ENCODE peak calls at places on chromosomes 11 and 22, in eight cellular contexts. H, D, X, M, Z, N, B and J are unnamed samples.

GRCh38 chr22:28937206-28938025 is 54.0 kb downstream of the ZNRF3 start:
- DNase-seq in H (no peak), D (no peak), X (no peak), M (no peak), Z (no peak), N (no peak), B (no peak), J (no peak)

GRCh38 chr11:86431258-86431657 is 56.6 kb downstream of the CCDC81 start:
- DNase-seq in H (no peak), D (no peak), X (no peak), M (no peak), Z (no peak), N (no peak), B (no peak), J (no peak)

GRCh38 chr11:69914286-69915150 is 95.3 kb upstream of the FGF3 start:
- DNase-seq in H (no peak), D (no peak), X (peak), M (no peak), Z (no peak), N (no peak), B (peak), J (no peak)

GRCh38 chr11:73647459-73648100 is 1.2 kb downstream of the PLEKHB1 start:
- DNase-seq in H (peak), D (peak), X (peak), M (peak), Z (peak), N (peak), B (peak), J (no peak)

GRCh38 chr22:40363059-40363458 is 7.3 kb upstream of the SGSM3 start:
- DNase-seq in H (peak), D (no peak), X (no peak), M (no peak), Z (no peak), N (no peak), B (no peak), J (no peak)

GRCh38 chr11:12281571-12282478 is 95.5 kb upstream of the PARVA start:
- DNase-seq in H (peak), D (peak), X (peak), M (peak), Z (peak), N (peak), B (peak), J (peak)

GRCh38 chr11:68581439-68581838 is 102.9 kb upstream of the GAL start:
- DNase-seq in H (no peak), D (peak), X (no peak), M (no peak), Z (peak), N (no peak), B (no peak), J (no peak)

GRCh38 chr11:134338068-134338467 is 6.3 kb downstream of the GLB1L2 start:
- DNase-seq in H (no peak), D (no peak), X (no peak), M (no peak), Z (no peak), N (no peak), B (no peak), J (no peak)

GRCh38 chr22:23263651-23264555 is 83.6 kb downstream of the BCR start:
- DNase-seq in H (no peak), D (no peak), X (no peak), M (no peak), Z (no peak), N (no peak), B (no peak), J (no peak)

GRCh38 chr11:17810041-17810440 is 75.5 kb downstream of the KCNC1 start:
- DNase-seq in H (no peak), D (no peak), X (no peak), M (no peak), Z (no peak), N (no peak), B (no peak), J (no peak)

GRCh38 chr11:70066628-70067027 is 11.5 kb upstream of the ANO1 start:
- DNase-seq in H (no peak), D (no peak), X (no peak), M (no peak), Z (no peak), N (no peak), B (no peak), J (no peak)

GRCh38 chr11:2293396-2294339 is 8.1 kb downstream of the C11orf21 start:
- DNase-seq in H (no peak), D (no peak), X (peak), M (no peak), Z (no peak), N (no peak), B (peak), J (no peak)

GRCh38 chr11:114110948-114111347 is 51.4 kb downstream of the ZBTB16 start:
- DNase-seq in H (peak), D (peak), X (peak), M (no peak), Z (no peak), N (no peak), B (peak), J (no peak)

GRCh38 chr11:12245091-12245490 is 132.3 kb upstream of the PARVA start:
- DNase-seq in H (no peak), D (no peak), X (no peak), M (no peak), Z (no peak), N (no peak), B (peak), J (no peak)

GRCh38 chr11:68947151-68947550 is 33.6 kb downstream of the MRGPRD start:
- DNase-seq in H (no peak), D (no peak), X (no peak), M (no peak), Z (no peak), N (no peak), B (no peak), J (no peak)

GRCh38 chr11:117462183-117462574 is 134.5 kb downstream of the CEP164 start:
- DNase-seq in H (no peak), D (no peak), X (no peak), M (no peak), Z (no peak), N (no peak), B (no peak), J (no peak)

GRCh38 chr11:7251836-7252682 is at the start of gene SYT9:
- DNase-seq in H (peak), D (peak), X (peak), M (no peak), Z (peak), N (no peak), B (no peak), J (no peak)

GRCh38 chr11:73384871-73385692 is 8.9 kb downstream of the RELT start:
- DNase-seq in H (peak), D (no peak), X (no peak), M (no peak), Z (peak), N (no peak), B (peak), J (no peak)

GRCh38 chr11:69539416-69540117 is 58.1 kb downstream of the LINC01488 start:
- DNase-seq in H (no peak), D (no peak), X (no peak), M (no peak), Z (no peak), N (no peak), B (peak), J (no peak)

GRCh38 chr11:13289081-13289480 is 11.5 kb downstream of the BMAL1 start:
- DNase-seq in H (peak), D (peak), X (no peak), M (no peak), Z (no peak), N (no peak), B (no peak), J (no peak)

GRCh38 chr11:69964247-69964643 is 113.9 kb upstream of the ANO1 start:
- DNase-seq in H (no peak), D (no peak), X (no peak), M (no peak), Z (no peak), N (no peak), B (no peak), J (no peak)

GRCh38 chr22:33785283-33785991 is 134.8 kb downstream of the LARGE1 start:
- DNase-seq in H (peak), D (peak), X (no peak), M (no peak), Z (no peak), N (no peak), B (no peak), J (peak)

GRCh38 chr11:34926101-34926830 is 9.8 kb downstream of the PDHX start:
- DNase-seq in H (peak), D (peak), X (no peak), M (no peak), Z (no peak), N (peak), B (no peak), J (peak)

GRCh38 chr11:18739684-18740083 is 13.7 kb upstream of the IGSF22 start:
- DNase-seq in H (no peak), D (no peak), X (no peak), M (no peak), Z (no peak), N (no peak), B (no peak), J (no peak)

DNA sequence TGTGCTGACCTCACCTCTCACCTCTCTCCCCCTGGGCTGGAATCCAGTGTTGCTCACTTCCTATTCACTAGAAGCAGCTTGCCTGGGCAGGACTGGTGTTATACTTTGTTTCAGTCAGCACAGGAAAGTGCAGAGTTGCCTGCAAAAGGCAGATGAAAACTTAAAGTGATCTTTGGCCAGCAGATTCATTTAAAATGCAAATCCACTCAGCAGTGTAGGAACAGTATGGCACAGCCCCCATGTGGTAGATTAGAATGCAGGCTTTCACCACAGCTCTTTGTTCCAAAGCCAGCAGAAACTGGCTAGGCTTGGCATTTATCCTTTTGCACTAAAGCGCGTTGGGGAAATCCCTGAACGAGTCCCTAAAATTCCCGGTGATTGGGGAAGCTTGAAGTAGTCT is 301.2 kb downstream of the OR4C45 start:
- DNase-seq in H (no peak), D (no peak), X (no peak), M (no peak), Z (no peak), N (no peak), B (no peak), J (no peak)
- H3K4me3 ChIP-seq in H (no peak), D (no peak), X (no peak), M (no peak), Z (no peak), N (no peak), B (no peak), J (no peak)

GRCh38 chr11:101428918-101429317 is 154.9 kb downstream of the TRPC6 start:
- DNase-seq in H (peak), D (peak), X (no peak), M (no peak), Z (no peak), N (no peak), B (no peak), J (no peak)
- TF ChIP-seq CTCF in H (peak), D (peak), X (no peak), M (no peak), Z (no peak), N (peak), B (peak), J (peak)

GRCh38 chr11:128323381-128323780 is 264.0 kb downstream of the ETS1 start:
- DNase-seq in H (peak), D (peak), X (no peak), M (no peak), Z (no peak), N (no peak), B (no peak), J (no peak)
- H3K4me3 ChIP-seq in H (no peak), D (no peak), X (no peak), M (no peak), Z (no peak), N (no peak), B (no peak), J (no peak)

GRCh38 chr11:119154178-119154577 is 5.3 kb downstream of the ABCG4 start:
- DNase-seq in H (no peak), D (no peak), X (no peak), M (no peak), Z (no peak), N (no peak), B (no peak), J (no peak)

GRCh38 chr11:119158467-119158866 is 9.6 kb downstream of the ABCG4 start:
- DNase-seq in H (no peak), D (no peak), X (no peak), M (no peak), Z (no peak), N (no peak), B (no peak), J (no peak)

GRCh38 chr11:119156496-119156895 is 7.6 kb downstream of the ABCG4 start:
- DNase-seq in H (no peak), D (no peak), X (no peak), M (no peak), Z (no peak), N (no peak), B (no peak), J (no peak)

GRCh38 chr11:119157088-119157487 is 8.2 kb downstream of the ABCG4 start:
- DNase-seq in H (no peak), D (no peak), X (no peak), M (no peak), Z (no peak), N (no peak), B (no peak), J (no peak)

GRCh38 chr11:119155733-119156492 is 7.1 kb downstream of the ABCG4 start:
- DNase-seq in H (no peak), D (no peak), X (no peak), M (no peak), Z (no peak), N (no peak), B (no peak), J (no peak)
- TF ChIP-seq CTCF in H (no peak), D (no peak), X (no peak), M (no peak), Z (no peak), N (no peak), B (peak), J (peak)

GRCh38 chr11:75342966-75343870 is 8.2 kb downstream of the ARRB1 start:
- DNase-seq in H (no peak), D (peak), X (no peak), M (no peak), Z (no peak), N (no peak), B (no peak), J (no peak)
- H3K4me3 ChIP-seq in H (no peak), D (no peak), X (no peak), M (no peak), Z (no peak), N (peak), B (no peak), J (no peak)

DNA sequence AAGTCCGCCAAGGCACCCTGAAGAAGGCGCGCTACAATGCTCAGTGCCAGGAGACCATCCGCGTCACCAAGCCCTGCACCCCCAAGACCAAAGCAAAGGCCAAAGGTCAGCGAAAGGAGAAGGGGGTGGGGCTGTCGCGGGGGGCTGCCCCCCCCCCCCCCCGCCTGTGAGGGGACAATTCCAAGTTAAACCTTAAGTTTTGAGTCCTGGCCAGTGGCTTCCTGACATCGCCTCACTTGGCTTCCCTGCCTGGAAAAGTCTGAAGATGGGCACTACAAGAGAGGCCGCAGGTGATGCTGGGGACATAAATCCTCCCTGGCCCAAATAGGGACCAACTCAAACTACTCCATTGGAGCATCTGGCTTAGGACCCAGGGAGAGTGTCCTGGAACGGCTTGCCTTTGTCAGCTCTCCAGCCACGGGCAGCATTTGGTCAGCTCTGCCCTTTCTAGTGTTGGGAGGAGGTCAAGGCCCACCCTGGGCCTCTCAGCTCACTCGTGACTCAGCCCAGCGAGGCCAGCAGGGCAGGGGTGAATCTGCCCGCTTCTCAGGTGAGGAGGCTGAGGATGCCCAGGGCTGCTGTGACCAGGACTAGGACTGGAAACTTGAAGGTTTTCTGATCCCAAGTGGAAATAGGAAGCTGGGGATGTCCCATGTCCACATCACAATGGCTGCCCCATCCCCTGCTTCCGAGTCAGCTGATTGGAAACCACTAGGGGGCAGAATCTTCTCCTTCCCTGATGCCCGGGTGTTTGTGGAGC is 1.4 kb downstream of the MDK start:
- DNase-seq in H (peak), D (peak), X (no peak), M (no peak), Z (no peak), N (no peak), B (no peak), J (no peak)
- TF ChIP-seq CTCF in H (peak), D (peak), X (no peak), M (peak), Z (peak), N (peak), B (peak), J (peak)